ENCODE peak calls at places on chromosomes 3 and 15, in four cellular contexts. Z is SJSA1, T is H7, V is breast epithelium. B is an unnamed sample.

GRCh38 chr3:188021502-188022040 is 132.4 kb upstream of the LPP start:
- DNase-seq in Z (no peak), T (no peak), V (no peak), B (no peak)

GRCh38 chr3:44228894-44229293 is 12.8 kb upstream of the TOPAZ1 start:
- DNase-seq in Z (no peak), T (no peak), V (no peak), B (no peak)

GRCh38 chr3:134081211-134081610 is 51.5 kb upstream of the SLCO2A1 start:
- DNase-seq in Z (no peak), T (no peak), V (no peak), B (no peak)

GRCh38 chr15:31069360-31070000 is 32.0 kb downstream of the TRPM1 start:
- DNase-seq in Z (no peak), T (no peak), V (no peak), B (no peak)

GRCh38 chr3:128339491-128340012 is 127.1 kb downstream of the DNAJB8 start:
- DNase-seq in Z (no peak), T (no peak), V (no peak), B (no peak)

GRCh38 chr3:16059700-16060357 is 114.7 kb upstream of the GALNT15 start:
- DNase-seq in Z (no peak), T (no peak), V (no peak), B (no peak)

GRCh38 chr3:122572940-122573412 is 4.5 kb upstream of the PARP15 start:
- DNase-seq in Z (no peak), T (no peak), V (no peak), B (no peak)

GRCh38 chr3:28575748-28576589 is 227.3 kb upstream of the AZI2 start:
- DNase-seq in Z (peak; percentile 34), T (peak; percentile 81), V (no peak), B (no peak)

DNA sequence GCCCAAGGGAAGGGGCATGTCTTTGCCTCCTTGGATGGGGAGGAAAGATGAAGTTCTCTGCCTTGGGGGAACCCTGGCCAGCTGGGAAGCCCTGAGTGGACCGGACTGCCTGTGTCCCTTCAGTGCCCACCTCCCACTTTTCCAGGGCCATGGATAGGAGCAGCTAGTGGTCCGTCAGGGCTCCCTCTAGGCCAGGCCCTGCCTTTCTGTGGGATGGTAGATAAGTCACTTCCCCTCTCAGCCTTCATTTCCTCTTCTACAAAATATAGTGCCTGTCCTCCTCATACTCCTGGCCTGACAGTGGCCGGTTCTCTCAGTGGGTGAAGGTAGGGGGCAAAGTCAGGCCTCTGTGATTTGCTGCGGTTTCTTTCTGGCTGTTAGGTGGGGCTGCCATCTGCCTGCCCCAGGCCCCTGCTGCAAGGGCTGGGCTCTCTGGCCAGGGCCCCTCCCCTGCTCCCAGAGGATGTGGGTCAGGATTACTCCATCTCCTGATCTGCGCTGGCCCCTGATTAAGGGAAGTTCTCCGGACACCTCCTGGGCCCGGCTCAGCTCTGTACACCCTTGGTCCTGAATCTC is 1.4 kb downstream of the PLEKHO2 start:
- DNase-seq in Z (peak; percentile 62), T (peak; percentile 68), V (peak; percentile 28), B (no peak)
- H3K4me3 ChIP-seq in Z (peak overlapping the region; percentile 81), T (peak overlapping the region; percentile 95), V (peak overlapping the region; percentile 95), B (peak overlapping the region; percentile 96)

DNA sequence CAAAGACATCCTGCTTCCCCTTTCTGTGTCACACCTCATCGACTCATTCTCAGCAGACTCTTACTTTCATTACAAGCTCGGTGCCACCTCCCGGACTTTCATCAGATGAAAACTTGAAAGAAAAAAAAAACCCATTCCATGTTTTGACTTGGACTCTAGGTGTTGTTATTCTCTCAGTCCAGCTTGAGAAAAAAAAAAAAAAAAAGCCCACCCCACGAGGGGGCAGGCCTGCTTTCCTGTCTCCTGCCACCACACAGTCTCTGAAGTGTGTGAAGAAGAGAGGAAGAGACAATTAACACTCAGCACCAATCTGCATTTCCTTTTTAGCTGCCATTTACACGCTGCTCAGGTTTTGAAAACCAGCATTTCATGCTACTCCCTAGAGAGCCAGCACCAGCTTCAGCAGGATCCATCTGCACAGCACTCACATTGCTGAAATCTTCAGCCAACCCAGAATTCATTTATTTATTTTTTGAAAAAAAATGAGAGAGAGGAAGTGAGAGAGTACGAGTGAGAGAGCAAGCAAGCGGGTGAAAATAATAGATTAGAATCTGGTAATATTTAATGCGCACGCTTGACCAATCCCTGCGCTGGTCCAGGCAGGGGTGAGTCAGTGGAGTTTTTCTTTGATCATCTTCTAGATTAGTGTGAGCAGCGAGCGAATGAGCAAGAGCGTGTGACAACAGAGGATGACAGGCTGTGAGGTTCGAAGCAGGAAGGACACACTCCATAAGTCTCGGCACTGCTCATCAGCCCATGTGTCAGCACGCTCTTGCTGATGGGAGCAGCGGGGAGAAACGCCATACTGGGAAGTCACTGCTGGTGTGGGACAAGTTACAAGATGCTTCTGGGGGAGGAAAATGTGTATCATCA is 23.5 kb downstream of the ZNF80 start:
- DNase-seq in Z (no peak), T (no peak), V (no peak), B (peak; percentile 26)
- H3K4me3 ChIP-seq in Z (no peak overlapping the region), T (peak overlapping the region; percentile 6), V (peak overlapping the region; percentile 52), B (peak overlapping the region; percentile 25)

GRCh38 chr3:48546203-48546829 is 10.3 kb downstream of the PFKFB4 start:
- DNase-seq in Z (no peak), T (no peak), V (no peak), B (no peak)

GRCh38 chr3:48548731-48549705 is 7.6 kb downstream of the PFKFB4 start:
- DNase-seq in Z (peak; percentile 76), T (peak; percentile 91), V (peak; percentile 75), B (peak; percentile 81)

GRCh38 chr3:48548165-48548564 is 8.4 kb downstream of the PFKFB4 start:
- DNase-seq in Z (no peak), T (no peak), V (no peak), B (no peak)

GRCh38 chr3:48538451-48538850 is 18.2 kb downstream of the PFKFB4 start:
- DNase-seq in Z (no peak), T (peak; percentile 30), V (no peak), B (no peak)

DNA sequence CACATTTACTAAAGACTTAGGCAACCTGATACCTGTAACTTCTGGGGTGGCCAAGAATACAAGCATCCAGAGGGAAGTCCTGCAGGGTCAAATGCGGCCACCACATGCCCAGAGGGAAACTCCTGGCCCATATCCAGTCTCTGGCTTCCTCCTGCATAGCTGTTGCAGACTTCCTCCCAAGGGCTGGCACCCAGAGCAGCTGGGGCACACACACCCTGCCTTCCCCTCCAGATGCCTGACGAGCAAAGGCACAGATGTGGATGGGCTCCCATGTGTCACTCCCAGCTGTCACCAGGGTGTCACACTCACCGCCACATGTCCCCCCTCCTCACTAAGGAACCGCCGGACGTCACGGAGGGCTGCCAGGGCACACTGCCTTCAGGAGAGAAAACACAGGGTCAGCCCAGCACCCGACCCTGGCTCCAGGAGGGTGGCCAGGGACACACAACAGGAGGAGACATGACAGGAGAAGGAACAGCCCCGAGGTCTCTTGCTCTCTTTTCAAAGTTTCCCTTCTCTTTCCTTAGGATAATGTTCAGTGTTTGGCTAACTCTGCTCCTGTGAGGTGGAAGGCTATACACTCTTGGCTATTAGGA is 13.2 kb downstream of the PFKFB4 start:
- DNase-seq in Z (no peak), T (no peak), V (peak; percentile 55), B (no peak)
- H3K4me3 ChIP-seq in Z (no peak overlapping the region), T (no peak overlapping the region), V (no peak overlapping the region), B (no peak overlapping the region)

GRCh38 chr3:111676177-111677021 is 81.3 kb upstream of the ZBED2 start:
- DNase-seq in Z (peak; percentile 54), T (no peak), V (peak; percentile 50), B (peak; percentile 31)
- H3K4me3 ChIP-seq in Z (no peak overlapping the region), T (no peak overlapping the region), V (no peak overlapping the region), B (peak overlapping the region; percentile 88)

GRCh38 chr3:150874666-150875219 is 30.5 kb downstream of the MINDY4B start:
- DNase-seq in Z (no peak), T (no peak), V (no peak), B (no peak)

GRCh38 chr3:150875548-150875947 is 29.7 kb downstream of the MINDY4B start:
- DNase-seq in Z (no peak), T (no peak), V (no peak), B (no peak)

GRCh38 chr3:150877303-150877702 is 27.9 kb downstream of the MINDY4B start:
- DNase-seq in Z (no peak), T (no peak), V (no peak), B (no peak)

GRCh38 chr3:150878290-150878689 is 26.9 kb downstream of the MINDY4B start:
- DNase-seq in Z (no peak), T (no peak), V (no peak), B (no peak)

GRCh38 chr3:150876866-150877265 is 28.4 kb downstream of the MINDY4B start:
- DNase-seq in Z (no peak), T (no peak), V (no peak), B (no peak)
- H3K4me3 ChIP-seq in Z (no peak overlapping the region), T (no peak overlapping the region), V (no peak overlapping the region), B (no peak overlapping the region)

GRCh38 chr15:57019496-57020160 is 101.2 kb downstream of the TCF12 start:
- DNase-seq in Z (no peak), T (no peak), V (no peak), B (no peak)
- H3K4me3 ChIP-seq in Z (no peak overlapping the region), T (no peak overlapping the region), V (no peak overlapping the region), B (no peak overlapping the region)

GRCh38 chr3:30643763-30644462 is 37.5 kb downstream of the TGFBR2 start:
- DNase-seq in Z (no peak), T (no peak), V (no peak), B (no peak)
- H3K4me3 ChIP-seq in Z (no peak overlapping the region), T (no peak overlapping the region), V (no peak overlapping the region), B (no peak overlapping the region)

GRCh38 chr3:31105438-31106077 is 211.1 kb upstream of the GADL1 start:
- DNase-seq in Z (peak; percentile 48), T (no peak), V (no peak), B (no peak)
- H3K4me3 ChIP-seq in Z (no peak overlapping the region), T (no peak overlapping the region), V (no peak overlapping the region), B (no peak overlapping the region)

GRCh38 chr3:14507757-14508504 is 32.2 kb downstream of the GRIP2 start:
- DNase-seq in Z (no peak), T (no peak), V (no peak), B (no peak)

GRCh38 chr3:14508505-14508819 is 31.7 kb downstream of the GRIP2 start:
- DNase-seq in Z (no peak), T (no peak), V (no peak), B (no peak)

GRCh38 chr3:14509796-14510100 is 30.4 kb downstream of the GRIP2 start:
- DNase-seq in Z (no peak), T (no peak), V (no peak), B (no peak)

GRCh38 chr3:14507345-14507741 is 32.8 kb downstream of the GRIP2 start:
- DNase-seq in Z (no peak), T (no peak), V (no peak), B (no peak)

DNA sequence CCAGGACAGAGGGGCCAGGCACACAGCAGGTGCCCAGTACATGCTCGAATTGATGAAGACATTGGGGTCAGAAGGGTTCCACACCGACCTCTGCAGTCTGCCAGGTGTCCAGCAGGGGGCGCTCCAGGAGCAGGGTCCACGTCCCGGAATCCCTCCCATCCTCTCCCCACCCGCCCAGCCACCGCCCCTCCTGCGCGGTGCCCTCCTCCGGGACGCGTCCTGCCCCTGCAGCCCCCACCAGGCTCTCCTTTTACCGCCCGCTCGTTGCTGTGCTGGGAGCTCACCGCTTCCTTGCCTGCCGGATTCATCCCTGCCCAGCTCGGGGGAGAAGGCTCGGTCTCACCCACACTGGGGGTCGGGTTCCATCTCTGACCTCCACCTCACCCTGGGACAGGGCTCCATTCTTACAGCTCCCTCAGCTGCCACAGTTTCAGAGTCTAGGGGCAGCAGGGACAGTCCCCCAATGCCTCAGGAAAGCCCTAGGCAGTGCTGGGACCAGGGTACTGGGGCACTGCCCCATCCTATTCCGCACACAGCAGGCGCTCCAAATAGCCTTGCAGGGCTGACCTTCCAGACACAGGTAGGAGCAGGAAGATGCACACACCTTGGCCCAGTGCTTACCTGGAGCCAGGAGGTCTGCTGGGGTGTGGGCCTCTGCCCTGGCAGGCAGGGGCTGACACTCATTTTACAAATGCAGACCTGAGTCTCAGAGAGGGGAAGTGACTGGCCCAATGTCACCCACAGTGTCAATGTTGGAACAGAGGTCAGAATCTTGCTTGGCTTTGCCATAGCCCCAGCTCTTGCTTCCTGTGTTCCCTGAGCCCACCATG is 31.0 kb downstream of the GRIP2 start:
- DNase-seq in Z (peak; percentile 77), T (peak; percentile 98), V (no peak), B (peak; percentile 25)
- H3K4me3 ChIP-seq in Z (no peak overlapping the region), T (peak overlapping the region; percentile 24), V (peak overlapping the region; percentile 23), B (no peak overlapping the region)